ENCODE peak calls at places on chromosomes 7 and 10, in ten cellular contexts. I is fibroblast of lung, Y is nephron progenitor cell, Q is Caco-2, E is ovary, J is astrocyte of the spinal cord, V is AG09319, R is thyroid gland, P is esophagus squamous epithelium, U is BJ. A is an unnamed sample.

GRCh38 chr10:119061926-119062325 is 18.7 kb downstream of the EIF3A start:
- DNase-seq in E (no peak), V (no peak), P (no peak), Q (no peak), U (no peak), Y (no peak), J (no peak), I (no peak), R (no peak), A (no peak)

GRCh38 chr10:32788359-32788758 is 169.7 kb downstream of the ITGB1 start:
- DNase-seq in J (no peak), E (no peak), R (no peak), Y (no peak), U (no peak), V (no peak), Q (no peak), I (no peak), P (no peak), A (no peak)

GRCh38 chr7:15305002-15305600 is 256.7 kb downstream of the AGMO start:
- DNase-seq in Q (peak; percentile 69), E (peak; percentile 18), J (peak; percentile 52), U (no peak), Y (peak; percentile 62), V (peak; percentile 12), R (peak; percentile 39), I (peak; percentile 23), P (no peak), A (no peak)

GRCh38 chr10:50373821-50374501 is 122.6 kb upstream of the ASAH2 start:
- DNase-seq in Y (no peak), V (no peak), E (no peak), I (peak; percentile 74), R (no peak), U (no peak), J (no peak), P (no peak), Q (no peak), A (no peak)

GRCh38 chr10:81108516-81109199 is 571.0 kb downstream of the SH2D4B start:
- DNase-seq in U (no peak), V (no peak), I (no peak), E (no peak), Y (no peak), J (no peak), P (no peak), Q (peak; percentile 21), R (no peak), A (no peak)

GRCh38 chr10:77629775-77630565 is 7.6 kb downstream of the KCNMA1 start:
- DNase-seq in E (no peak), P (no peak), R (no peak), Y (no peak), Q (no peak), I (no peak), V (no peak), U (no peak), J (peak; percentile 42), A (no peak)

GRCh38 chr7:51446356-51446755 is 129.7 kb upstream of the COBL start:
- DNase-seq in I (no peak), P (no peak), E (no peak), U (no peak), Q (no peak), R (no peak), V (no peak), Y (no peak), J (no peak), A (no peak)

GRCh38 chr10:67790534-67791408 is 47.2 kb downstream of the DNAJC12 start:
- DNase-seq in V (peak; percentile 4), R (no peak), J (peak; percentile 42), E (no peak), U (no peak), I (peak; percentile 26), Q (no peak), P (no peak), Y (no peak), A (no peak)

GRCh38 chr7:36513393-36513792 is 123.7 kb downstream of the ANLN start:
- DNase-seq in E (no peak), Y (no peak), V (no peak), R (no peak), P (no peak), U (no peak), J (no peak), Q (no peak), I (no peak), A (no peak)

GRCh38 chr7:49773939-49774458 is 561 bp downstream of the VWC2 start:
- DNase-seq in V (no peak), J (no peak), U (no peak), Q (no peak), E (peak; percentile 50), P (no peak), Y (peak; percentile 37), I (no peak), R (peak; percentile 5), A (no peak)

GRCh38 chr10:51629969-51630617 is 69.3 kb downstream of the CSTF2T start:
- DNase-seq in R (no peak), J (no peak), U (no peak), E (no peak), V (no peak), P (no peak), Q (no peak), I (no peak), Y (no peak), A (no peak)

GRCh38 chr7:54699715-54700114 is 59.3 kb downstream of the SEC61G start:
- DNase-seq in J (no peak), I (no peak), V (no peak), Q (no peak), E (no peak), R (no peak), P (no peak), Y (no peak), U (no peak), A (no peak)
- TF ChIP-seq CTCF in J (no peak), I (no peak), V (no peak), Q (no peak), E (no peak), R (no peak), P (no peak), Y (no peak), U (no peak), A (no peak)

GRCh38 chr7:129091484-129092002 is 36.6 kb upstream of the TNPO3 start:
- DNase-seq in V (no peak), J (peak; percentile 50), U (no peak), Y (peak; percentile 94), E (peak; percentile 56), R (peak; percentile 87), I (peak; percentile 41), Q (peak; percentile 92), P (peak; percentile 16), A (peak; percentile 77)
- TF ChIP-seq CTCF in V (peak; percentile 100), J (peak; percentile 99), U (peak; percentile 99), Y (peak; percentile 97), E (peak; percentile 74), R (peak; percentile 99), I (peak; percentile 99), Q (peak; percentile 95), P (peak; percentile 98), A (peak; percentile 92)

GRCh38 chr7:46933596-46933995 is 648.3 kb downstream of the TNS3 start:
- DNase-seq in Y (no peak), E (no peak), J (peak; percentile 10), U (peak; percentile 80), V (no peak), R (no peak), Q (no peak), P (no peak), I (peak; percentile 49), A (no peak)

GRCh38 chr7:46932266-46932655 is 649.6 kb downstream of the TNS3 start:
- DNase-seq in I (no peak), E (no peak), U (no peak), Y (no peak), P (no peak), J (no peak), V (no peak), Q (no peak), R (no peak), A (no peak)

GRCh38 chr7:46934198-46934825 is 647.6 kb downstream of the TNS3 start:
- DNase-seq in U (no peak), Q (no peak), J (no peak), V (no peak), Y (no peak), E (no peak), R (no peak), P (no peak), I (peak; percentile 34), A (no peak)

GRCh38 chr7:46930336-46930735 is 651.6 kb downstream of the TNS3 start:
- DNase-seq in Y (no peak), E (peak; percentile 28), V (peak; percentile 82), R (peak; percentile 26), I (peak; percentile 96), U (peak; percentile 86), Q (no peak), J (peak; percentile 93), P (no peak), A (no peak)

GRCh38 chr7:46932656-46933424 is 649.1 kb downstream of the TNS3 start:
- DNase-seq in Y (no peak), V (peak; percentile 93), Q (no peak), U (peak; percentile 95), P (no peak), J (peak; percentile 92), R (peak; percentile 26), E (peak; percentile 16), I (peak; percentile 95), A (no peak)
- TF ChIP-seq CTCF in Y (no peak), V (peak; percentile 46), Q (no peak), U (peak; percentile 33), P (peak; percentile 13), J (peak; percentile 38), R (no peak), E (no peak), I (peak; percentile 53), A (no peak)

GRCh38 chr10:73769396-73769795 is 12.5 kb upstream of the CHCHD1 start:
- DNase-seq in U (no peak), J (no peak), E (no peak), V (no peak), R (no peak), P (no peak), I (no peak), Q (no peak), Y (no peak), A (no peak)

GRCh38 chr10:73772280-73773151 is 9.3 kb upstream of the CHCHD1 start:
- DNase-seq in R (peak; percentile 90), Y (peak; percentile 76), U (no peak), E (peak; percentile 76), J (peak; percentile 85), Q (peak; percentile 84), I (peak; percentile 84), V (peak; percentile 50), P (peak; percentile 37), A (peak; percentile 82)

GRCh38 chr10:73771722-73772279 is 10.0 kb upstream of the CHCHD1 start:
- DNase-seq in I (no peak), R (peak; percentile 90), Q (no peak), E (peak; percentile 91), J (no peak), Y (peak; percentile 91), U (no peak), P (no peak), V (peak; percentile 51), A (no peak)

GRCh38 chr10:73773152-73773879 is 8.5 kb upstream of the CHCHD1 start:
- DNase-seq in I (no peak), V (no peak), R (peak; percentile 41), J (no peak), E (no peak), Q (no peak), P (no peak), Y (no peak), U (no peak), A (no peak)

DNA sequence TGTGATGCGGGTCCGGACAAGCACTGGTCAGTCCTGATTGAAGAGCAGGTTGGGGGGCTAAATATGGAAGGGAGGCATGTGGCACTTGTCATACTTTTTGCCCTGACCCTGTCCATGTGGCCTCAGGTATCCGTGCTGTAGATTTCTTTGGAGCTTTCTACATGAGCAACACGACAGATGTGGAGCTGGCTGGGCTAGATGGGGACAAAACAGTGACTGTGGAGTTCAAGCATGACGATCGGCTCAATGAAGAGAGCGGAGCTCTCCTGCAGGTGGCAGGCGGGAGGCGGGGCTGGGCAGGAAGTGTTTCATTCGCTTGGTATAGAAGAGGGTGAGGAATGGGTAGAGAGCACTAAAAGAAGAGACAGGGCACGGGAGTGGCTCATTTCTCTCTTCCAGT is 13.0 kb upstream of the CHCHD1 start:
- DNase-seq in Q (no peak), I (no peak), P (no peak), U (no peak), V (no peak), J (no peak), E (no peak), Y (no peak), R (no peak), A (no peak)
- TF ChIP-seq CTCF in Q (no peak), I (no peak), P (no peak), U (no peak), V (no peak), J (no peak), E (no peak), Y (no peak), R (no peak), A (no peak)